ENCODE peak calls at places on chromosomes 2 and 18, in four cellular contexts. E is endodermal cell, L is A549, P is lower lobe of right lung. J is an unnamed sample. For H3K4me1, the result is how much of the 10 kb centered on the place peaks cover.

GRCh38 chr2:152620985-152621384 is 96.3 kb downstream of the PRPF40A start:
- DNase-seq in E (no peak), L (no peak), P (no peak), J (no peak)

GRCh38 chr2:68828887-68829708 is 42.1 kb downstream of the BMP10 start:
- DNase-seq in E (peak), L (peak), P (peak), J (no peak)

GRCh38 chr2:167212054-167212648 is 323.9 kb downstream of the XIRP2 start:
- DNase-seq in E (peak), L (peak), P (no peak), J (no peak)

GRCh38 chr2:111712940-111713339 is 171.1 kb downstream of the ANAPC1 start:
- DNase-seq in E (no peak), L (no peak), P (no peak), J (no peak)

GRCh38 chr2:219687266-219687665 is 59.8 kb downstream of the SLC4A3 start:
- DNase-seq in E (peak), L (no peak), P (no peak), J (no peak)

GRCh38 chr18:42617086-42617725 is 498.3 kb downstream of the RIT2 start:
- DNase-seq in E (no peak), L (no peak), P (no peak), J (no peak)

GRCh38 chr2:209368924-209369323 is 54.9 kb upstream of the MAP2 start:
- DNase-seq in E (no peak), L (peak), P (peak), J (no peak)

GRCh38 chr2:36562973-36563532 is 34.9 kb downstream of the FEZ2 start:
- DNase-seq in E (no peak), L (no peak), P (no peak), J (no peak)

GRCh38 chr18:73563345-73563744 is 584.3 kb downstream of the FBXO15 start:
- DNase-seq in E (no peak), L (no peak), P (no peak), J (no peak)

GRCh38 chr2:239067196-239067865 is 219.4 kb downstream of the TWIST2 start:
- DNase-seq in E (no peak), L (no peak), P (peak), J (no peak)

GRCh38 chr2:113060396-113060795 is 1.4 kb downstream of the IL36RN start:
- DNase-seq in E (no peak), L (no peak), P (no peak), J (no peak)

GRCh38 chr2:159226059-159226461 is 60.4 kb downstream of the WDSUB1 start:
- DNase-seq in E (no peak), L (peak), P (no peak), J (no peak)

GRCh38 chr2:160581448-160581847 is 87.8 kb upstream of the RBMS1 start:
- DNase-seq in E (peak), L (peak), P (no peak), J (no peak)

GRCh38 chr2:145748927-145749326 is 1229.0 kb upstream of the ZEB2 start:
- DNase-seq in E (no peak), L (no peak), P (no peak), J (no peak)

GRCh38 chr2:231297108-231297908 is 98.2 kb upstream of the B3GNT7 start:
- DNase-seq in E (peak), L (peak), P (peak), J (peak)

GRCh38 chr2:148599112-148599991 is 45.2 kb upstream of the EPC2 start:
- DNase-seq in E (no peak), L (no peak), P (no peak), J (no peak)

GRCh38 chr2:18924905-18925691 is 335.7 kb upstream of the NT5C1B start:
- DNase-seq in E (no peak), L (no peak), P (no peak), J (no peak)

GRCh38 chr2:1004398-1004797 is 53.7 kb downstream of the SNTG2 start:
- DNase-seq in E (no peak), L (no peak), P (no peak), J (no peak)

GRCh38 chr2:10935953-10936942 is 24.5 kb downstream of the KCNF1 start:
- DNase-seq in E (peak), L (peak), P (no peak), J (no peak)

GRCh38 chr2:125070726-125071505 is 1045.8 kb downstream of the CNTNAP5 start:
- DNase-seq in E (no peak), L (no peak), P (no peak), J (no peak)

GRCh38 chr18:7902399-7902839 is 335.3 kb downstream of the PTPRM start:
- DNase-seq in E (no peak), L (peak), P (no peak), J (no peak)

GRCh38 chr2:176813526-176814179 is 398.9 kb upstream of the HNRNPA3 start:
- DNase-seq in E (no peak), L (no peak), P (no peak), J (no peak)

GRCh38 chr2:197873293-197873701 is 68.9 kb downstream of the PLCL1 start:
- DNase-seq in E (peak), L (no peak), P (no peak), J (no peak)

GRCh38 chr18:22324191-22325131 is 93.3 kb downstream of the CTAGE1 start:
- DNase-seq in E (peak), L (no peak), P (peak), J (no peak)

GRCh38 chr2:217919781-217920351 is 82.9 kb downstream of the TNS1 start:
- DNase-seq in E (peak), L (peak), P (peak), J (no peak)

DNA sequence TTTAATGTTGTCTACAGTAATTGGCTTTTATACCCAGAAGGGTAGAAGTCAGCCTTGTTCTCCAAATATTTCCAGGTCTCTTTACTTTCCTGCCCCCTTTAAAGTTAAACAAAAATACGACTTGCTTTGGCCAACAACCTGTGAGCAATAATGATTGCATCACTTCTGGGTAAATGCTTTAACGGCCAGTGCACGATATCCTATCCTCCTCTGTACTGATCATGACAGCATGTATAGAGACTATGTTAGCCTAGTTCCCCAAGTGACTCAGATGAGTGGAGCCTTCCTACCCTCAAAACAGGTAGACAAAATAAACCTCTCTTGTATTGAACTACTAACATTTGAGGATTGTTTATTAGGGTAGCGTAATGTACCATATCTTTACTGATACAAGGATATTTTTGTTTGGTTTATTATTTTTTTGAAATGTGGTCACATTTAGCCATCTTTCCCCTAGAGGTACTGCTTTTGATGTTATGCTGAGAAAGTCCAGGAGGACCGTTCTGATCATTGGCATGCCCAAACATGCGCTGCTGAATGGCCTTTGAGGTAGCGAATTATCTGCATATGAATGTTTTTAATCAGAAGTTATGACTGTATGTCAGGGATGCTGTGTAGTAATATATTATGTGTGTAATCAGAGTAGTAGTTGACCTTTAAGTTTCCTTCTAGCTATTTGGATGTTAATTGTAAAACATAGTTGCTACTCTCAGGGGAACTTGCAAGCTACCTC is 262.6 kb upstream of the DCC start:
- DNase-seq in E (no peak), L (no peak), P (no peak), J (no peak)
- H3K4me1 ChIP-seq in E (under half), L (under half), P (under half), J (under half)

GRCh38 chr18:56139792-56140254 is 498.6 kb downstream of the TXNL1 start:
- DNase-seq in E (no peak), L (no peak), P (no peak), J (no peak)
- H3K27ac ChIP-seq in E (no peak), L (no peak), P (peak), J (no peak)

DNA sequence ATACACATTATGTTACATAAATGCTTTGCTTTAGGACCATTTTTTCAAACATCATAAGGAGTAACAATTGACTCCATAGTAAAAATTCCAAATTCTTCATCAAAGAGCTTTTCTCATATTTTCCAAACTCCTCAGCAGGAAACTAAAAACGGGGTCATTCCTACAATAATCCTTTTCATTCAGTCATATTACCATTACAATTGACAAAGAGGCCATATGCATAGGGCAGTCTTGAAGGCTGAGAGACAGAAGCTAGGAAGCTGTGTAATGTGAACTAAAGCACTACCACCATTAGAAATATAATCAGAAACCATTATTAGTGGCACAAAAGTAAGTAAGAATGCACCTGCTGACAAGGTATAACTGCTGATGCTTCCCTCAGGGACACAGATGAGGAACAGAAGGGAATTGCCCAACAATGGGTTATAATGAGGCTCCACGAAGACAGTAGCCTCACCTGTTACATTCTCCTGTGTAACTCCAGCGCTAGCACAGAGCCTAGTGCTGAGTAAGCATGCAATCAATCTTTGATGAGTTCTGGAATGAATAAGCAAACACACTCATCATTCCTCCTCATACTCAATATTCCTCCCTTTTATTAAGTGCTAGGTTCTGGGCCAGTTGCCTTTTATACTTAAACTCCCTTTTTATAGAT is 942.3 kb downstream of the CPS1 start:
- DNase-seq in E (no peak), L (no peak), P (no peak), J (no peak)
- H3K4me3 ChIP-seq in E (no peak), L (no peak), P (no peak), J (no peak)

GRCh38 chr18:4453712-4454547 is 1.2 kb downstream of the DLGAP1 start:
- DNase-seq in E (peak), L (no peak), P (peak), J (no peak)
- H3K4me1 ChIP-seq in E (under half), L (under half), P (under half), J (under half)

GRCh38 chr2:171763602-171764001 is 76.3 kb downstream of the DYNC1I2 start:
- DNase-seq in E (no peak), L (no peak), P (no peak), J (no peak)
- H3K27ac ChIP-seq in E (no peak), L (no peak), P (no peak), J (no peak)

GRCh38 chr18:77061946-77062517 is 70.6 kb downstream of the MBP start:
- DNase-seq in E (peak), L (no peak), P (peak), J (no peak)

GRCh38 chr18:77063256-77063655 is 69.3 kb downstream of the MBP start:
- DNase-seq in E (no peak), L (no peak), P (peak), J (no peak)

GRCh38 chr18:77065221-77065981 is 67.2 kb downstream of the MBP start:
- DNase-seq in E (no peak), L (peak), P (peak), J (no peak)

GRCh38 chr18:77061291-77061945 is 71.2 kb downstream of the MBP start:
- DNase-seq in E (no peak), L (no peak), P (no peak), J (no peak)

DNA sequence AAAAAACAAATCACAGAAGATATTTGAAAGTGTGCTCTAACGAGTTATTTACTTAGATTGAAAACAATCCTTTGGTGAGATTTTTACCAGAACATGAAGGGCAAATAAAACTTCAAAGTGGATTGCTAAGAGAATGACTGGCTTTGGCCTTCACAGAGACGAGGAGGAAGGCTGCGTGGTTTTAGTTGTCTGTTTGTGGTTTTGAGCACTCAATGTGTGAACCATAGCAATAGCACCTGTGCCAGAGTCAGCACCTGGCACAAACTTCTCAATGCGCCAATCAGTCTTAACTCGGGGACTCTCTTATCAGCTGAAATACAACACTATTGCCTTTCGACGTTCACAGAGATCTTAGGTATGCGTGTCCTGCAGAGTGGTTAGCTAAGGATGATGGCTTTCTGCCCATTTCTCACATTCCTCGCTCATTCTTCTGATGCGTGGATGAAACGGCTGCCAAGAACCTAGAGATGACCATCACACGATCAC is 70.0 kb downstream of the MBP start:
- DNase-seq in E (no peak), L (no peak), P (no peak), J (no peak)
- H3K4me3 ChIP-seq in E (no peak), L (no peak), P (no peak), J (no peak)

GRCh38 chr2:47007826-47008225 is 92.2 kb upstream of the MCFD2 start:
- DNase-seq in E (no peak), L (no peak), P (no peak), J (no peak)

GRCh38 chr2:47006374-47007220 is 91.0 kb upstream of the MCFD2 start:
- DNase-seq in E (no peak), L (no peak), P (no peak), J (no peak)

GRCh38 chr2:47005687-47006086 is 90.1 kb upstream of the MCFD2 start:
- DNase-seq in E (no peak), L (no peak), P (no peak), J (no peak)

GRCh38 chr2:47008381-47009280 is 93.0 kb upstream of the MCFD2 start:
- DNase-seq in E (no peak), L (no peak), P (no peak), J (no peak)

DNA sequence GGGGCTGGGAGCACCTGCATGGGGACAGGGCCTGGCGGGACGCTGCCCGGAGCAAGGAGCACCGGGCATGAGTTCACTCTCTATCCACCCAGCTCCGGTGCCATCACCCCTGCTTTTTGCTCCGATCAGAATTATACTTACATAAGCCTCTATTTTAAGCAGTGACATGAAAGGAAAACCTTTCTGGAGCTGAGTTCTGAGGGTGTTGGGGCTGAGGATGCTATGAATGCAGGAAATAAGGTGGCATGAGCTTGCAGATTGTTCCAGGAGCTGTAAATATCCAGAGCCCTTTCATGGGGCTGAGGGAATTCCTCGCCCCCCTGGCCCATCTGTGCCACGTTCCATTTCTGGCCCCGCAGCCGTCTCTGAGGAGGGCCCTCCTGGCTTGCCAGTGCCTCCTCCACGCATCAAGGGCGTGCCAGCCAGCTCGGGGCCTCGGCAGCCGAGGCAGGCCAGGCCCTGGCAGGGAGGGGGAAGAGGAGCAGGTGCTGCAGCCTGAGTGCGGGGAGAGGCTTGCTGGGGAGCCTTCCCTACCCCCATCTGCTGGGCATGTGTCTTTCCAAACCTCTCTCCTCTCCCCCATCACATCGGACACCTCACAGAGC is 91.7 kb upstream of the MCFD2 start:
- DNase-seq in E (no peak), L (no peak), P (no peak), J (no peak)
- H3K4me1 ChIP-seq in E (under half), L (under half), P (under half), J (under half)

J was measured in iPS DF 6.9.